ENCODE peak calls at places on chromosomes 3 and 15, in seven cellular contexts. U is cardiac fibroblast; T is fibroblast of mammary gland; K is kidney epithelial cell; Y is fibroblast of lung; V is thyroid gland; R is CD8-positive, alpha-beta T cell. J is an unnamed sample.

GRCh38 chr15:98123834-98124233 is 163.3 kb downstream of the ARRDC4 start:
- DNase-seq in U (no peak), Y (no peak), T (peak; percentile 22), K (no peak), R (no peak), V (no peak), J (peak; percentile 91)

GRCh38 chr15:59260090-59260489 is 53.4 kb downstream of the LDHAL6B start:
- DNase-seq in R (no peak), U (no peak), T (no peak), V (no peak), Y (no peak), K (no peak), J (no peak)

GRCh38 chr15:80699981-80700380 is 4.9 kb downstream of the ABHD17C start:
- DNase-seq in K (no peak), U (no peak), R (no peak), V (no peak), T (peak; percentile 37), Y (no peak), J (peak; percentile 61)

GRCh38 chr3:196660381-196661166 is 21.1 kb downstream of the NRROS start:
- DNase-seq in R (no peak), K (no peak), T (no peak), V (peak; percentile 54), Y (no peak), U (no peak), J (peak; percentile 57)

GRCh38 chr3:70120360-70120966 is 120.9 kb downstream of the SAMMSON start:
- DNase-seq in Y (peak; percentile 42), T (peak; percentile 65), U (peak; percentile 72), K (peak; percentile 18), R (peak; percentile 2), V (peak; percentile 77), J (peak; percentile 85)

GRCh38 chr3:138682674-138683073 is 74.1 kb downstream of the FAIM start:
- DNase-seq in U (no peak), T (no peak), R (no peak), Y (no peak), V (no peak), K (no peak), J (no peak)

GRCh38 chr15:51837784-51838183 is 8.3 kb downstream of the TMOD3 start:
- DNase-seq in R (no peak), Y (peak; percentile 51), V (no peak), U (peak; percentile 52), K (no peak), T (no peak), J (no peak)

GRCh38 chr3:150412599-150413069 is 4.5 kb downstream of the TSC22D2 start:
- DNase-seq in U (peak; percentile 77), Y (peak; percentile 92), V (no peak), R (no peak), K (no peak), T (peak; percentile 86), J (peak; percentile 87)

GRCh38 chr3:46378426-46378942 is 7.7 kb downstream of the CCR5 start:
- DNase-seq in R (peak; percentile 37), V (peak; percentile 71), K (no peak), U (peak; percentile 57), Y (peak; percentile 60), T (peak; percentile 57), J (peak; percentile 70)

GRCh38 chr15:89197503-89197971 is 23.8 kb downstream of the RLBP1 start:
- DNase-seq in V (peak; percentile 88), U (no peak), K (no peak), Y (no peak), R (no peak), T (no peak), J (peak; percentile 81)

GRCh38 chr3:129119365-129120100 is 2.1 kb downstream of the RAB43 start:
- DNase-seq in V (peak; percentile 54), Y (no peak), K (no peak), R (no peak), T (no peak), U (no peak), J (peak; percentile 16)

GRCh38 chr3:186088335-186088734 is 20.6 kb downstream of the ETV5 start:
- DNase-seq in U (no peak), K (no peak), T (no peak), R (no peak), Y (no peak), V (no peak), J (no peak)

GRCh38 chr15:56040081-56041035 is 46.9 kb upstream of the NEDD4 start:
- DNase-seq in T (peak; percentile 95), K (peak; percentile 95), U (peak; percentile 91), V (peak; percentile 64), R (no peak), Y (peak; percentile 98), J (peak; percentile 98)

GRCh38 chr15:73564255-73564654 is 68.9 kb downstream of the NPTN start:
- DNase-seq in U (peak; percentile 49), R (no peak), V (peak; percentile 18), K (peak; percentile 38), Y (peak; percentile 22), T (peak; percentile 67), J (peak; percentile 47)

GRCh38 chr15:100740105-100740504 is 137.7 kb downstream of the ASB7 start:
- DNase-seq in R (no peak), V (no peak), K (no peak), U (no peak), Y (peak; percentile 97), T (peak; percentile 51), J (no peak)

GRCh38 chr3:177552051-177552450 is 354.8 kb upstream of the TBL1XR1 start:
- DNase-seq in R (no peak), U (no peak), V (no peak), Y (no peak), T (no peak), K (no peak), J (no peak)

GRCh38 chr15:51114437-51115119 is 19.9 kb upstream of the TNFAIP8L3 start:
- DNase-seq in R (no peak), U (peak; percentile 80), T (peak; percentile 74), V (no peak), K (no peak), Y (peak; percentile 66), J (no peak)

GRCh38 chr3:10140996-10141546 is 507 bp upstream of the VHL start:
- DNase-seq in K (no peak), U (no peak), R (no peak), Y (peak; percentile 8), V (no peak), T (no peak), J (no peak)

GRCh38 chr3:51559266-51559907 is 20.9 kb downstream of the RAD54L2 start:
- DNase-seq in Y (peak; percentile 84), T (peak; percentile 53), V (peak; percentile 14), R (no peak), K (no peak), U (peak; percentile 85), J (no peak)

GRCh38 chr15:95996494-95996893 is 334.0 kb upstream of the NR2F2 start:
- DNase-seq in V (no peak), K (no peak), R (no peak), U (no peak), Y (peak; percentile 28), T (peak; percentile 39), J (no peak)

GRCh38 chr3:12983326-12983725 is 89.9 kb downstream of the IQSEC1 start:
- DNase-seq in T (no peak), U (no peak), Y (no peak), K (no peak), R (no peak), V (no peak), J (no peak)

GRCh38 chr3:176964656-176965055 is 232.6 kb downstream of the TBL1XR1 start:
- DNase-seq in R (no peak), Y (no peak), U (no peak), V (no peak), T (peak; percentile 21), K (no peak), J (no peak)

GRCh38 chr3:194404365-194405140 is 5.5 kb upstream of the GP5 start:
- DNase-seq in T (peak; percentile 65), V (peak; percentile 45), K (no peak), R (no peak), U (peak; percentile 71), Y (peak; percentile 67), J (peak; percentile 67)

DNA sequence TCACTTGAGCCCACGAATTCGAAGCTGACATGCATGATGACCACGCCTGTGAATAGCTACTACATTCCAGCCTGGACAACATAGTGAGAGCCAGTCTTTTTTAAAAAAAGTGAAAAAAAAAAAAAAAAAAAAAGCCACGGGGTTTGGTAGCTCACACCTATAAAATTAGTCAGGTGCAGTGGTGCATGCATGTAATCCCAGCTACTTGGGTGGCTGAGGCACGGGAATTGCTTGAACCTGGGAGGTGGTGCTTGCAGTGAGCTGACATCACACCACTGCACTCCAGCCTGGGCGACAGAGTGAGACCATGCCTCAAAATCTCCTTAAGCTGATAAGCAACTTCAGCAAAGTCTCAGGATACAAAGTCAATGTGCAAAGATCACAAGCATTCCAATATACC is 44.4 kb downstream of the CSNK1G1 start:
- DNase-seq in U (no peak), Y (no peak), V (peak; percentile 24), K (peak; percentile 45), T (no peak), R (no peak), J (no peak)
- TF ChIP-seq CTCF in U (no peak), Y (no peak), V (no peak), K (no peak), T (no peak), R (no peak), J (no peak)

GRCh38 chr3:4749567-4750002 is 229.7 kb upstream of the BHLHE40 start:
- DNase-seq in U (no peak), R (no peak), V (no peak), K (no peak), Y (no peak), T (no peak), J (no peak)
- H3K4me3 ChIP-seq in U (no peak overlapping the region), R (no peak overlapping the region), V (no peak overlapping the region), K (no peak overlapping the region), Y (no peak overlapping the region), T (no peak overlapping the region), J (no peak overlapping the region)

DNA sequence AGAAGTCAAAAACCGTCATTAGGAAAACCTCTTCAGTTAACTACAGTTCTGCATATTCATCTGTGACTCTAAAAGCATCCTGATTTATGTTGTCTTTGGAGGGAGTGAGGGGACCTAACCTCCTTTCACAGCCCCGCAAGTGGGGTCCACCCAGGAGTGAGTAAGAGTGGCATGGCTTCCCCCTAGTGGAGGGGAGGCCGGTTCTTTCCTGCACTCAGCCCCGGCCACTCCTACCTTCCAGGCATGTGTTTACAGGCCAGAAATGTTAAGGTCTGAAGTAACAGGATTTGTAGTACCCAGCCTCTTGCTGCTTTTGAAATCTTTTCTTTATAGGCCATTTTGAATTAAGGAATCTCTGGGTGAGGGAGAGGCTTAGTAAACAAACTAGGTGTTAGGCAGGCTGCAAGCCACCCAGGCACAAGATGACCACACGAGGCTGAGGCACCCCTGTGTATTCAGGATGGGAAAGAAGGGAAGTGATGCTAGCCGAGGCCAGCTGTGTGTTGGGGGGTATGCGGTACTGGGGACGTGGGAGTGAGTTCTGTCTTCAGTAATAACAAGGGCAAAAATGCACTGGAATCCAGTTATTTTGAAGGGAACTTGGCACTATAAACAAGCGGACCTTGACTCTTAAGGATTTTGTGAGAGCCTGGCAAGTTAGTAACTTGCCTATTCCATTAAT is 50.5 kb downstream of the CTDSPL start:
- DNase-seq in U (no peak), T (no peak), Y (no peak), V (no peak), R (no peak), K (no peak), J (peak; percentile 51)
- TF ChIP-seq CTCF in U (peak; percentile 19), T (no peak), Y (peak; percentile 19), V (no peak), R (no peak), K (no peak), J (peak; percentile 46)

GRCh38 chr15:33027636-33028035 is 166.9 kb downstream of the FMN1 start:
- DNase-seq in K (no peak), R (no peak), T (no peak), V (peak; percentile 21), U (no peak), Y (no peak), J (no peak)
- H3K4me3 ChIP-seq in K (no peak overlapping the region), R (no peak overlapping the region), T (no peak overlapping the region), V (no peak overlapping the region), U (no peak overlapping the region), Y (no peak overlapping the region), J (no peak overlapping the region)

J was measured in epithelial cell of esophagus.